ENCODE peak calls at places on chromosome 16, in four cellular contexts. C is left ventricle myocardium inferior, K is fibroblast of pulmonary artery, G is gastrocnemius medialis. E is an unnamed sample.

GRCh38 chr16:838741-839140 is 38.2 kb upstream of the GNG13 start:
- DNase-seq in C (no peak), K (no peak), G (no peak), E (no peak)

GRCh38 chr16:27408012-27408601 is 6.1 kb downstream of the IL21R start:
- DNase-seq in C (no peak), K (peak; percentile 51), G (no peak), E (no peak)

GRCh38 chr16:73268311-73268997 is 220.5 kb upstream of the ZFHX3 start:
- DNase-seq in C (no peak), K (peak; percentile 7), G (no peak), E (no peak)

GRCh38 chr16:84266451-84266850 is 26.6 kb upstream of the KCNG4 start:
- DNase-seq in C (peak; percentile 35), K (peak; percentile 75), G (peak; percentile 68), E (peak; percentile 32)

GRCh38 chr16:27792486-27793275 is 242.7 kb downstream of the KATNIP start:
- DNase-seq in C (no peak), K (peak; percentile 11), G (no peak), E (no peak)

GRCh38 chr16:74698220-74698619 is 2.4 kb downstream of the MLKL start:
- DNase-seq in C (no peak), K (no peak), G (no peak), E (no peak)

GRCh38 chr16:89191033-89191900 is 9.1 kb downstream of the SLC22A31 start:
- DNase-seq in C (no peak), K (no peak), G (no peak), E (no peak)

GRCh38 chr16:66660422-66661209 is 35.9 kb downstream of the CMTM4 start:
- DNase-seq in C (peak; percentile 60), K (peak; percentile 87), G (peak; percentile 74), E (no peak)

GRCh38 chr16:85354623-85355514 is 242.6 kb upstream of the CIBAR2 start:
- DNase-seq in C (no peak), K (peak; percentile 21), G (no peak), E (no peak)

GRCh38 chr16:66619534-66620418 is 15.3 kb downstream of the CMTM3 start:
- DNase-seq in C (no peak), K (peak; percentile 64), G (peak; percentile 37), E (no peak)

GRCh38 chr16:22098538-22099255 is 6.4 kb downstream of the VWA3A start:
- DNase-seq in C (no peak), K (peak; percentile 64), G (no peak), E (no peak)

GRCh38 chr16:84041881-84042280 is 714 bp downstream of the SLC38A8 start:
- DNase-seq in C (no peak), K (no peak), G (no peak), E (peak; percentile 81)

GRCh38 chr16:29321585-29321984 is 84.9 kb downstream of the NPIPB11 start:
- DNase-seq in C (no peak), K (no peak), G (no peak), E (no peak)

GRCh38 chr16:72122916-72123315 is 29.3 kb downstream of the DHX38 start:
- DNase-seq in C (no peak), K (no peak), G (no peak), E (no peak)

GRCh38 chr16:75138636-75139035 is 9.7 kb upstream of the ZFP1 start:
- DNase-seq in C (no peak), K (peak; percentile 24), G (no peak), E (no peak)

GRCh38 chr16:9630985-9631384 is 539.5 kb downstream of the HAPSTR1 start:
- DNase-seq in C (no peak), K (no peak), G (no peak), E (no peak)

GRCh38 chr16:58009856-58010416 is 8.7 kb downstream of the USB1 start:
- DNase-seq in C (peak; percentile 12), K (no peak), G (no peak), E (no peak)

GRCh38 chr16:55169780-55170179 is 154.2 kb upstream of the IRX6 start:
- DNase-seq in C (no peak), K (no peak), G (no peak), E (no peak)

GRCh38 chr16:27226476-27226875 is 23.1 kb downstream of the KDM8 start:
- DNase-seq in C (no peak), K (no peak), G (no peak), E (peak; percentile 90)

GRCh38 chr16:85986931-85987749 is 88.2 kb downstream of the IRF8 start:
- DNase-seq in C (no peak), K (no peak), G (no peak), E (no peak)

GRCh38 chr16:24539850-24540484 is 601 bp downstream of the RBBP6 start:
- DNase-seq in C (peak; percentile 64), K (peak; percentile 39), G (peak; percentile 48), E (peak; percentile 92)

GRCh38 chr16:24538756-24539294 is 541 bp upstream of the RBBP6 start:
- DNase-seq in C (no peak), K (no peak), G (no peak), E (no peak)

GRCh38 chr16:24537474-24538337 is 1.7 kb upstream of the RBBP6 start:
- DNase-seq in C (no peak), K (peak; percentile 31), G (no peak), E (no peak)

GRCh38 chr16:24540575-24541240 is 1.3 kb downstream of the RBBP6 start:
- DNase-seq in C (no peak), K (peak; percentile 12), G (no peak), E (no peak)

GRCh38 chr16:24539295-24539849 is at the start of gene RBBP6:
- DNase-seq in C (peak; percentile 94), K (peak; percentile 98), G (peak; percentile 94), E (peak; percentile 96)
- TF ChIP-seq CTCF in C (peak; percentile 36), K (no peak), G (no peak), E (peak; percentile 72)

GRCh38 chr16:47323241-47323640 is 137.6 kb downstream of the ITFG1 start:
- DNase-seq in C (no peak), K (no peak), G (no peak), E (no peak)
- TF ChIP-seq CTCF in C (no peak), K (no peak), G (no peak), E (no peak)

GRCh38 chr16:77043076-77043475 is 147.9 kb upstream of the MON1B start:
- DNase-seq in C (no peak), K (peak; percentile 56), G (no peak), E (no peak)
- TF ChIP-seq CTCF in C (peak; percentile 49), K (peak; percentile 64), G (no peak), E (peak; percentile 15)

GRCh38 chr16:64153718-64154117 is 968.1 kb downstream of the CDH11 start:
- DNase-seq in C (no peak), K (no peak), G (no peak), E (no peak)

GRCh38 chr16:64150193-64150592 is 971.7 kb downstream of the CDH11 start:
- DNase-seq in C (no peak), K (no peak), G (no peak), E (no peak)

GRCh38 chr16:64147941-64148340 is 973.9 kb downstream of the CDH11 start:
- DNase-seq in C (no peak), K (no peak), G (no peak), E (no peak)

DNA sequence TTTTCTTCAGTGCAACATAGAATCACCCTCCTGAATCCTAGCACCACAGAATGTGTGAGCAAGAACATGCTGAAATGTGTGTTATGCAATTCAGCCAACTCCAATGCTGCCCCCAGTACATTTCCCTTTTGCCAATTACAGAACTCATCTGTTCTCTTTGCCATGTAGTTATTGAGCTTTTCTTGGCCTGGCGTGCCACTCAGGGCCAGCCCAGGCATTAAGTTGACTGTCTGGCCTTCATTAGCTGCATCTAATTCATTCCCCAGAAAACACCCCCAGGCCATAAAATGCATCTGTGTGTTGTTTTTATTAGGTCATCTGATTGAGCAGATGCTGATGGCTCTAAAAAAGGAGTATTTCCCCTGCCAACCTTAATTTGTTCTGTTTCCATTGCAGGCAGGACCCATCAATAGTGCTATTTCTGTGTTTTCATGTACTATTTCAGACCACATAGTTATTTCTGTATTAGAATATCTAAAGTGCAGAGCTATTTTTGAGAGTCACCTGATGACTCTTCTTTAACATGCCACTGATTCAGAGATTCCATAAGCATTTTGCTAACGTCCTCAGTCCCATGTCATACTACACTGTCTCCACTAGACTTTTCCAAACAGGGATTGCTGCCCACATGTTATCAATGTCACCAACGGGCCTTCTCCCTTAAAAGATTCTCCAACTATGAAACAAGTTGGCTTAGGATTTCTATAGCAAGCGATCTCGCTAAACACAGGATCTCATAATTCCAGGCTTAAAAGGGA is 969.7 kb downstream of the CDH11 start:
- DNase-seq in C (no peak), K (no peak), G (no peak), E (no peak)
- TF ChIP-seq CTCF in C (peak; percentile 29), K (no peak), G (no peak), E (peak; percentile 20)

DNA sequence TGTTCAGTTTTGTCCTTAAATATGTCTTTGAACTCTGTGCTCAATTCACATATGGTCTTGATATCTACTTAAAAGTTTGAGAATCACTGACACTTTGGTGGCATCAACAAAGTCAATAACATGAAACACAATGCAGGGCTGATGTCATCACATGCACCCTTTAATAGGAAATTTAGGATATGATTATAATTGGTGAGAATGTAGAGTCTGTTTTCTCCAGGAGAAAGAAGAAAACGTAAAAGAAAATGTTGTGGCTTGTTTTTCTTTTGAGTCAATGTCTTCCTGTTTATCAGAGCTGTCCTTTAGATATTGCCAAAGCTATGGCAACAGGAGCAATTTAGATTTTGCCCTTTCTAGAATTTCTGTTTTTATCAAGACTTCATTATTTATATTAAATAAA is 396.9 kb downstream of the CDH13 start:
- DNase-seq in C (no peak), K (peak; percentile 29), G (no peak), E (no peak)
- TF ChIP-seq CTCF in C (no peak), K (no peak), G (no peak), E (no peak)

GRCh38 chr16:56334761-56335160 is 90.6 kb downstream of the AMFR start:
- DNase-seq in C (no peak), K (no peak), G (no peak), E (no peak)

GRCh38 chr16:56331915-56332314 is 93.4 kb downstream of the AMFR start:
- DNase-seq in C (no peak), K (no peak), G (no peak), E (no peak)

GRCh38 chr16:56331399-56331798 is 93.9 kb downstream of the AMFR start:
- DNase-seq in C (no peak), K (no peak), G (no peak), E (no peak)

GRCh38 chr16:56330476-56330875 is 94.9 kb downstream of the AMFR start:
- DNase-seq in C (no peak), K (no peak), G (no peak), E (no peak)

GRCh38 chr16:56332464-56333079 is 92.8 kb downstream of the AMFR start:
- DNase-seq in C (peak; percentile 60), K (peak; percentile 57), G (peak; percentile 80), E (no peak)
- TF ChIP-seq CTCF in C (peak; percentile 48), K (peak; percentile 32), G (peak; percentile 40), E (peak; percentile 76)

E was measured in chondrocyte.